ENCODE peak calls at places on chromosome 5, in six cellular contexts. G is IMR-90, E is K562, H is GM12878, L is HepG2, J is SK-N-SH. A is an unnamed sample.

GRCh38 chr5:142012186-142012785 is 541 bp downstream of the GNPDA1 start:
- DNase-seq in H (no peak), G (no peak), L (peak; percentile 9), J (peak; percentile 71), E (peak; percentile 55), A (peak; percentile 46)

GRCh38 chr5:6081727-6082210 is 296.6 kb downstream of the MED10 start:
- DNase-seq in G (no peak), H (no peak), J (no peak), E (no peak), L (no peak), A (no peak)

GRCh38 chr5:134594797-134595457 is 37.7 kb downstream of the SAR1B start:
- DNase-seq in J (no peak), E (no peak), G (no peak), H (peak; percentile 61), L (no peak), A (no peak)

GRCh38 chr5:36734422-36734821 is 128.0 kb downstream of the SLC1A3 start:
- DNase-seq in J (peak; percentile 24), H (no peak), E (no peak), L (peak; percentile 12), G (peak; percentile 36), A (no peak)

GRCh38 chr5:15844871-15845270 is 334.7 kb downstream of the MARCHF11 start:
- DNase-seq in E (no peak), H (no peak), L (no peak), G (no peak), J (no peak), A (no peak)

GRCh38 chr5:98365126-98365525 is 408.3 kb upstream of the RGMB start:
- DNase-seq in G (no peak), E (no peak), H (no peak), J (no peak), L (no peak), A (no peak)

GRCh38 chr5:66904189-66904588 is 292.4 kb downstream of the CD180 start:
- DNase-seq in H (no peak), J (no peak), G (no peak), L (no peak), E (no peak), A (no peak)

GRCh38 chr5:25181249-25181648 is 536.5 kb upstream of the CDH10 start:
- DNase-seq in G (no peak), L (no peak), E (no peak), H (no peak), J (no peak), A (no peak)

GRCh38 chr5:171926311-171926710 is 80.1 kb downstream of the FBXW11 start:
- DNase-seq in E (no peak), J (no peak), H (no peak), G (no peak), L (no peak), A (no peak)

GRCh38 chr5:25553082-25553481 is 908.3 kb upstream of the CDH10 start:
- DNase-seq in E (no peak), H (no peak), G (no peak), J (no peak), L (no peak), A (no peak)

DNA sequence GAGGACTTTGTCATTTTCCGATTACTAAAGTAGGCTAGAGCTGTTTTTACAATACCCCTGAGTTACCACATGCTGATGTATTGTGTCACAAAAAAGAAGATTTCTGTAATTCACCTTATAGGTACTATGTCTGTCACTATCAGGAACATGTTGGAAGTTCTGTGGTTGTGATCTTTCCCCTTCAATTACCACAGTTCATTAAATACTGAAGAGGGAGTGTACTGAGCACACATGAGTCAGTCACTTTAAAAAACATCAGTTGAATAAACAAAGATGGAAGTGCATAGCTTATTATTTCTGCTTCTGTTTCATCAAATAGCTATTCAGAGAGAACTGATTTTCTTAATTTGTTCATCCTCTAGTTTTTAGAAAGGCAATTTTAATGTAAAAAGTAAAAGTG is 31.7 kb downstream of the AP3S1 start:
- DNase-seq in E (no peak), J (no peak), H (no peak), G (peak; percentile 76), L (no peak), A (no peak)
- TF ChIP-seq SMC3 in E (no peak), J (no peak), H (no peak), G (no peak), L (no peak), A (no peak)

DNA sequence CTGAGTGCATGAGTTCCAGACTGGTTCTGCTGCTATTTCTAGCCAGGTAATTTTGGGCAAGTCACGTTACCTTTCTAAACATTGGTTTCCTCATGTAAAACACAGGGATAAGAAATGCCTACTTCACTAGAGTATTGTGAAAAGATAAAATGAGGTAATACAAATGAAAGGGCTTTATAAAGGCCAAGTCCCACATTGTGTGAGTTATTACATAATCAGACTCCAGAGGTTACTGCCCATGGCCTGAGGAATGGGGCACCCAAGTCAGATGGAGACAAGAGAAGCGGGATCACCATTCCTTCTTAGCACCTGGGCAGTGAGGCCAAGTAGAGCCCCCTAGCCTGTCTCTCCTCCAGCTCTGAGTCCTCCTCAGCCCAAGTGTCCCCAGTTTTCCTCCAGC is 7.5 kb downstream of the HBEGF start:
- DNase-seq in H (no peak), J (no peak), L (no peak), G (no peak), E (no peak), A (no peak)
- TF ChIP-seq SMC3 in H (no peak), J (no peak), L (no peak), G (no peak), E (no peak), A (no peak)

GRCh38 chr5:157175071-157175612 is 5.5 kb upstream of the ITK start:
- DNase-seq in E (no peak), H (no peak), J (no peak), G (no peak), L (no peak), A (no peak)

GRCh38 chr5:157178961-157179360 is 1.7 kb upstream of the ITK start:
- DNase-seq in E (no peak), L (no peak), J (no peak), H (no peak), G (no peak), A (no peak)

GRCh38 chr5:157180374-157181264 is at the start of gene ITK:
- DNase-seq in H (no peak), L (no peak), E (no peak), G (no peak), J (no peak), A (no peak)

GRCh38 chr5:157182143-157182757 is 1.6 kb downstream of the ITK start:
- DNase-seq in G (no peak), L (no peak), J (no peak), H (no peak), E (no peak), A (no peak)

GRCh38 chr5:157177935-157178334 is 2.7 kb upstream of the ITK start:
- DNase-seq in J (no peak), E (no peak), H (no peak), G (no peak), L (no peak), A (no peak)
- TF ChIP-seq SMC3 in J (no peak), E (no peak), H (no peak), G (no peak), L (no peak), A (no peak)

GRCh38 chr5:162496080-162496808 is 428.7 kb downstream of the GABRG2 start:
- DNase-seq in E (no peak), G (no peak), J (no peak), L (no peak), H (no peak), A (no peak)
- TF ChIP-seq SMC3 in E (no peak), G (no peak), J (no peak), L (no peak), H (no peak), A (no peak)

GRCh38 chr5:35198681-35199080 is 31.6 kb downstream of the PRLR start:
- DNase-seq in H (no peak), E (no peak), G (no peak), L (no peak), J (no peak), A (no peak)
- TF ChIP-seq SMC3 in H (no peak), E (no peak), G (no peak), L (no peak), J (no peak), A (no peak)

A was measured in A549.